ENCODE peak calls at places on chromosomes 3 and 15, in five cellular contexts. One of them, this sample, is unnamed.

GRCh38 chr3:64143399-64144130 is 81.7 kb downstream of the PRICKLE2 start:
- DNase-seq in keratinocyte: no peak
- DNase-seq in GM12878: no peak
- DNase-seq in neural progenitor cell: no peak
- DNase-seq in HCT116: no peak
- DNase-seq in this sample: no peak

GRCh38 chr3:191094057-191094456 is 105.0 kb upstream of the OSTN start:
- DNase-seq in keratinocyte: peak; percentile 25
- DNase-seq in GM12878: no peak
- DNase-seq in neural progenitor cell: no peak
- DNase-seq in HCT116: no peak
- DNase-seq in this sample: no peak

GRCh38 chr3:9500108-9501050 is 53.2 kb downstream of the LHFPL4 start:
- DNase-seq in keratinocyte: peak; percentile 25
- DNase-seq in GM12878: no peak
- DNase-seq in neural progenitor cell: peak; percentile 94
- DNase-seq in HCT116: peak; percentile 48
- DNase-seq in this sample: peak; percentile 67

GRCh38 chr3:101170047-101170771 is 150.2 kb downstream of the IMPG2 start:
- DNase-seq in keratinocyte: no peak
- DNase-seq in GM12878: no peak
- DNase-seq in neural progenitor cell: no peak
- DNase-seq in HCT116: no peak
- DNase-seq in this sample: no peak

GRCh38 chr3:124650798-124651197 is 79.5 kb upstream of the UMPS start:
- DNase-seq in keratinocyte: no peak
- DNase-seq in GM12878: peak; percentile 65
- DNase-seq in neural progenitor cell: peak; percentile 16
- DNase-seq in HCT116: no peak
- DNase-seq in this sample: no peak

GRCh38 chr3:17742092-17742836 is at the start of gene TBC1D5:
- DNase-seq in keratinocyte: no peak
- DNase-seq in GM12878: peak; percentile 91
- DNase-seq in neural progenitor cell: peak; percentile 99
- DNase-seq in HCT116: peak; percentile 96
- DNase-seq in this sample: peak; percentile 97

GRCh38 chr3:9715764-9716437 is 12.3 kb downstream of the CPNE9 start:
- DNase-seq in keratinocyte: no peak
- DNase-seq in GM12878: no peak
- DNase-seq in neural progenitor cell: peak; percentile 18
- DNase-seq in HCT116: peak; percentile 81
- DNase-seq in this sample: no peak

GRCh38 chr15:28881170-28881569 is 4.6 kb upstream of the APBA2 start:
- DNase-seq in keratinocyte: no peak
- DNase-seq in GM12878: no peak
- DNase-seq in neural progenitor cell: no peak
- DNase-seq in HCT116: no peak
- DNase-seq in this sample: no peak

GRCh38 chr3:188230962-188231361 is 77.0 kb downstream of the LPP start:
- DNase-seq in keratinocyte: no peak
- DNase-seq in GM12878: no peak
- DNase-seq in neural progenitor cell: no peak
- DNase-seq in HCT116: peak; percentile 16
- DNase-seq in this sample: no peak

GRCh38 chr3:126536126-126536525 is 12.2 kb downstream of the CHST13 start:
- DNase-seq in keratinocyte: no peak
- DNase-seq in GM12878: no peak
- DNase-seq in neural progenitor cell: no peak
- DNase-seq in HCT116: no peak
- DNase-seq in this sample: no peak

GRCh38 chr15:68721886-68722285 is 98.8 kb downstream of the ANP32A start:
- DNase-seq in keratinocyte: no peak
- DNase-seq in GM12878: no peak
- DNase-seq in neural progenitor cell: no peak
- DNase-seq in HCT116: no peak
- DNase-seq in this sample: no peak

GRCh38 chr3:101303089-101303731 is 17.2 kb downstream of the IMPG2 start:
- DNase-seq in keratinocyte: no peak
- DNase-seq in GM12878: no peak
- DNase-seq in neural progenitor cell: no peak
- DNase-seq in HCT116: no peak
- DNase-seq in this sample: no peak

GRCh38 chr3:57972421-57973111 is 35.7 kb upstream of the FLNB start:
- DNase-seq in keratinocyte: no peak
- DNase-seq in GM12878: no peak
- DNase-seq in neural progenitor cell: no peak
- DNase-seq in HCT116: no peak
- DNase-seq in this sample: peak; percentile 17

GRCh38 chr3:43549626-43550025 is 72.2 kb downstream of the ANO10 start:
- DNase-seq in keratinocyte: no peak
- DNase-seq in GM12878: no peak
- DNase-seq in neural progenitor cell: no peak
- DNase-seq in HCT116: no peak
- DNase-seq in this sample: no peak

GRCh38 chr3:23981955-23982354 is 36.9 kb downstream of the NR1D2 start:
- DNase-seq in keratinocyte: no peak
- DNase-seq in GM12878: no peak
- DNase-seq in neural progenitor cell: no peak
- DNase-seq in HCT116: no peak
- DNase-seq in this sample: no peak

GRCh38 chr3:35908366-35909232 is 269.3 kb downstream of the ARPP21 start:
- DNase-seq in keratinocyte: no peak
- DNase-seq in GM12878: peak; percentile 9
- DNase-seq in neural progenitor cell: peak; percentile 87
- DNase-seq in HCT116: peak; percentile 15
- DNase-seq in this sample: peak; percentile 75

GRCh38 chr15:68372291-68372811 is 59.6 kb downstream of the ITGA11 start:
- DNase-seq in keratinocyte: no peak
- DNase-seq in GM12878: no peak
- DNase-seq in neural progenitor cell: peak; percentile 75
- DNase-seq in HCT116: peak; percentile 18
- DNase-seq in this sample: no peak

GRCh38 chr15:51536965-51537574 is 85.5 kb downstream of the DMXL2 start:
- DNase-seq in keratinocyte: no peak
- DNase-seq in GM12878: no peak
- DNase-seq in neural progenitor cell: peak; percentile 8
- DNase-seq in HCT116: peak; percentile 10
- DNase-seq in this sample: no peak

GRCh38 chr3:43742935-43743334 is 52.2 kb downstream of the ABHD5 start:
- DNase-seq in keratinocyte: no peak
- DNase-seq in GM12878: no peak
- DNase-seq in neural progenitor cell: no peak
- DNase-seq in HCT116: no peak
- DNase-seq in this sample: no peak

GRCh38 chr3:136856665-136857064 is 5.3 kb upstream of the NCK1 start:
- DNase-seq in keratinocyte: no peak
- DNase-seq in GM12878: no peak
- DNase-seq in neural progenitor cell: no peak
- DNase-seq in HCT116: no peak
- DNase-seq in this sample: no peak

GRCh38 chr15:39641187-39641889 is 60.5 kb downstream of the THBS1 start:
- DNase-seq in keratinocyte: peak; percentile 92
- DNase-seq in GM12878: no peak
- DNase-seq in neural progenitor cell: no peak
- DNase-seq in HCT116: no peak
- DNase-seq in this sample: no peak

GRCh38 chr3:10008588-10009344 is 17.5 kb upstream of the FANCD2 start:
- DNase-seq in keratinocyte: no peak
- DNase-seq in GM12878: no peak
- DNase-seq in neural progenitor cell: peak; percentile 90
- DNase-seq in HCT116: no peak
- DNase-seq in this sample: peak; percentile 34

GRCh38 chr3:6921041-6921440 is 60.1 kb downstream of the GRM7 start:
- DNase-seq in keratinocyte: no peak
- DNase-seq in GM12878: no peak
- DNase-seq in neural progenitor cell: no peak
- DNase-seq in HCT116: no peak
- DNase-seq in this sample: no peak

GRCh38 chr15:88454867-88455810 is 12.0 kb downstream of the MRPL46 start:
- DNase-seq in keratinocyte: no peak
- DNase-seq in GM12878: no peak
- DNase-seq in neural progenitor cell: peak; percentile 87
- DNase-seq in HCT116: peak; percentile 48
- DNase-seq in this sample: peak; percentile 68

GRCh38 chr3:123246846-123247245 is 45.1 kb downstream of the SEC22A start:
- DNase-seq in keratinocyte: no peak
- DNase-seq in GM12878: no peak
- DNase-seq in neural progenitor cell: no peak
- DNase-seq in HCT116: no peak
- DNase-seq in this sample: no peak

GRCh38 chr15:22257047-22257667 is 176.8 kb downstream of the OR4M2 start:
- DNase-seq in keratinocyte: no peak
- DNase-seq in GM12878: no peak
- DNase-seq in neural progenitor cell: no peak
- DNase-seq in HCT116: no peak
- DNase-seq in this sample: no peak

GRCh38 chr3:192957441-192957951 is 39.8 kb upstream of the MB21D2 start:
- DNase-seq in keratinocyte: no peak
- DNase-seq in GM12878: no peak
- DNase-seq in neural progenitor cell: no peak
- DNase-seq in HCT116: no peak
- DNase-seq in this sample: no peak

GRCh38 chr3:66312039-66312438 is 91.2 kb downstream of the SLC25A26 start:
- DNase-seq in keratinocyte: no peak
- DNase-seq in GM12878: no peak
- DNase-seq in neural progenitor cell: no peak
- DNase-seq in HCT116: no peak
- DNase-seq in this sample: no peak

DNA sequence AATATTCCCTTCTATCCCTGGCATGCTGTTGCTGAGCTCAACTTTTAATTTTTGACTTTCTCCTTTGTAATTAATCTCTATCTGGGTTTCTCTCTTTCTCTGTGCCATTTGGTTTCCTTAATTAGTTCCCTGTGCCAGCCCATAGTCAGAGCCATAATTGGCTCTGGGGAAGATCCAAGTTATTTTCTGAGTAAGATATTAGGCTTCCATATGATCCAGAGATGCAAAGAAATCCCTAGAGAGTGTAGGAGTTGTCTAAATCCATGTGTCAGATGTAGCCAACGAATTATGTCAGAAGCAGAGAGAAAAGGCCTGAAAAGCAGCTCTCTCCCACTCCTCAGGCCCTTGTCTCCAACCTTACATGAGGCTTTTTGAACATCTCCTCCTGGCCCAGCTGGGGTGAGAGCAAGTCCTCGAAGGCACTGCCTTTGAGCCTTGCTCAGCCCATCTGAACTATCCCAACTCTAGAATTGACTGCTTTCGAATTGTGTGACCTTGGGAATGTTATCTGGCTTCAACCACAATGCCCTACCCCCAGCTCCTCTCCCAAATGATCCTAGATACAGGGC is 46.4 kb downstream of the MOBP start:
- DNase-seq in keratinocyte: no peak
- DNase-seq in GM12878: no peak
- DNase-seq in neural progenitor cell: no peak
- DNase-seq in HCT116: no peak
- DNase-seq in this sample: no peak
- TF ChIP-seq EZH2 in keratinocyte: no peak
- TF ChIP-seq EZH2 in GM12878: no peak
- TF ChIP-seq EZH2 in neural progenitor cell: no peak
- TF ChIP-seq EZH2 in HCT116: no peak
- TF ChIP-seq EZH2 in this sample: no peak

DNA sequence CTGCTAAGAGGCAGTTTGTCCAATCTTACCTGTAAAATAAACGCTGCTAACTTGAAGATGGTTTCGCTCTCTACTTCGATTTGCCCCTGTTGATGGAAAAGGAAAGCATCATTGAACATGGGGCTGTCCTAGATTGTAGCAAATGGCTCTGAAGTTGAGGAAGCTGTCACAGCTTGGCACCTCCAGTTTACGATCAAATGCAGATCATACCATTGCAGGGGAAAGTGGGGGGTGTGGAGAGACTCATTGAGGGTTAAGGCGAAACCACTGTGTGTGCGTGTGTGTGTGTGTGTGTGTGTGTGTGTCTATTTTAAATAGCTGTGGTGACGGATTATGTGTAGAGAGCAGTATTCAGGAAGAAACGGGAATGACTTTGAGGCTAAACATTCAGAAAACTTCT is 127.6 kb upstream of the LMOD3 start:
- DNase-seq in keratinocyte: no peak
- DNase-seq in GM12878: no peak
- DNase-seq in neural progenitor cell: peak; percentile 74
- DNase-seq in HCT116: no peak
- DNase-seq in this sample: peak; percentile 12
- H3K4me3 ChIP-seq in keratinocyte: no peak overlapping the region
- H3K4me3 ChIP-seq in GM12878: no peak overlapping the region
- H3K4me3 ChIP-seq in neural progenitor cell: no peak overlapping the region
- H3K4me3 ChIP-seq in HCT116: no peak overlapping the region
- H3K4me3 ChIP-seq in this sample: no peak overlapping the region

DNA sequence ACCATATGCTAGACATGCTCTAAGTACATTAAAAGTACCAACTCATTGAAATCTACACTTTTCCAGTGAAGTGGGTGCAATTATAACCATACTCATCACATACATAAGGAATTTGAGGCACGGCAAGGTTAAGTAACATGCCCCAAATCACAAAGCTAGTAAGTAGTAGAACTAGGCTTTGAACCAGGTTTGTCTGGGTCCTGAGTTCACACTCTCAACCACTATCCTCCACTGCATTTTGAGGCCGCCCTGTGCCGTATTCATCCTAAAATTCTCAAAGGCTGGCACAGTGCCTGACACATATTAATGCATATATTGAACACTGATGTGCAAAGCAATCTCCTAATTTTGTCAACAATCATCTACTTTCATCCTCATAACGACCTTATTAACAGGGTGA is 68.8 kb upstream of the CDV3 start:
- DNase-seq in keratinocyte: no peak
- DNase-seq in GM12878: no peak
- DNase-seq in neural progenitor cell: no peak
- DNase-seq in HCT116: no peak
- DNase-seq in this sample: no peak
- TF ChIP-seq EZH2 in keratinocyte: no peak
- TF ChIP-seq EZH2 in GM12878: no peak
- TF ChIP-seq EZH2 in neural progenitor cell: no peak
- TF ChIP-seq EZH2 in HCT116: no peak
- TF ChIP-seq EZH2 in this sample: no peak

DNA sequence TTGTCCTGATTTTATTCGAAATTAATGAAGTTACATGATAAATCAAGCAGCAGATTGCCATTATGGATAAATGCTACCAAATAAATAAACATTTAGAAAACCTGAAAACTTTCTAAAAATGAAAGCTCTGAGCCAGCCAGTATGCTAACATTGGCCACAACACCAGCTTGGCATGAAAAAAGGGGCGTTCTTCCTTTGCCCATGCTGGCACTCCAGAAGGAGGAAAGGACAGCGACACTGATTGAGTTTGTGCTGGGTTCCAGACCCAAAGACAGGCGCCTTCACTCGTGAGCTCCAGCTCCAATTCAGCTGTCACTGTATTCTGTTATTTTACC is 5.1 kb downstream of the STIMATE start:
- DNase-seq in keratinocyte: no peak
- DNase-seq in GM12878: no peak
- DNase-seq in neural progenitor cell: no peak
- DNase-seq in HCT116: no peak
- DNase-seq in this sample: no peak
- H3K4me3 ChIP-seq in keratinocyte: no peak overlapping the region
- H3K4me3 ChIP-seq in GM12878: peak overlapping the region; percentile 10
- H3K4me3 ChIP-seq in neural progenitor cell: no peak overlapping the region
- H3K4me3 ChIP-seq in HCT116: no peak overlapping the region
- H3K4me3 ChIP-seq in this sample: no peak overlapping the region

This sample was measured in DND-41.